ENCODE peak calls at places on chromosomes 1 and 21, in eight cellular contexts. A, Q, V, Y, I, G, M and D are unnamed samples.

GRCh38 chr1:197619008-197619640 is 156.2 kb downstream of the DENND1B start:
- DNase-seq in A (peak; percentile 42), Q (peak; percentile 31), V (no peak), Y (no peak), I (no peak), G (peak; percentile 56), M (no peak), D (no peak)

GRCh38 chr1:153933955-153934354 is 11.2 kb upstream of the GATAD2B start:
- DNase-seq in A (no peak), Q (no peak), V (no peak), Y (no peak), I (no peak), G (no peak), M (no peak), D (no peak)

GRCh38 chr1:160795951-160796383 is at the start of gene LY9:
- DNase-seq in A (no peak), Q (no peak), V (no peak), Y (peak; percentile 92), I (no peak), G (peak; percentile 4), M (peak; percentile 15), D (no peak)

GRCh38 chr21:46057111-46057709 is 40.7 kb upstream of the COL6A2 start:
- DNase-seq in A (no peak), Q (no peak), V (no peak), Y (no peak), I (no peak), G (no peak), M (no peak), D (no peak)

GRCh38 chr21:30190554-30190953 is 23.9 kb upstream of the CLDN17 start:
- DNase-seq in A (no peak), Q (no peak), V (no peak), Y (no peak), I (no peak), G (no peak), M (no peak), D (no peak)

GRCh38 chr1:35171579-35171978 is 21.4 kb downstream of the SFPQ start:
- DNase-seq in A (no peak), Q (no peak), V (no peak), Y (no peak), I (no peak), G (no peak), M (no peak), D (no peak)

GRCh38 chr1:234755449-234755863 is 145.5 kb upstream of the IRF2BP2 start:
- DNase-seq in A (peak; percentile 94), Q (no peak), V (peak; percentile 58), Y (no peak), I (peak; percentile 76), G (peak; percentile 90), M (peak; percentile 91), D (no peak)

GRCh38 chr1:209456878-209457277 is 126.6 kb upstream of the CAMK1G start:
- DNase-seq in A (no peak), Q (no peak), V (peak; percentile 40), Y (no peak), I (no peak), G (peak; percentile 17), M (no peak), D (no peak)

GRCh38 chr1:224707849-224708725 is 92.0 kb downstream of the CNIH3 start:
- DNase-seq in A (peak; percentile 91), Q (no peak), V (peak; percentile 21), Y (no peak), I (no peak), G (peak; percentile 84), M (no peak), D (no peak)

GRCh38 chr1:3869751-3870301 is 12.6 kb downstream of the DFFB start:
- DNase-seq in A (peak; percentile 17), Q (no peak), V (no peak), Y (no peak), I (no peak), G (no peak), M (no peak), D (no peak)

GRCh38 chr21:32360401-32360981 is 32.3 kb downstream of the URB1 start:
- DNase-seq in A (no peak), Q (no peak), V (no peak), Y (no peak), I (no peak), G (no peak), M (no peak), D (no peak)

GRCh38 chr1:231062500-231063270 is 22.6 kb upstream of the FAM89A start:
- DNase-seq in A (no peak), Q (no peak), V (no peak), Y (no peak), I (no peak), G (no peak), M (no peak), D (no peak)

GRCh38 chr21:31781737-31782136 is 49.8 kb upstream of the SCAF4 start:
- DNase-seq in A (peak; percentile 47), Q (peak; percentile 4), V (peak; percentile 62), Y (no peak), I (peak; percentile 33), G (peak; percentile 77), M (no peak), D (peak; percentile 2)

GRCh38 chr1:162682013-162682419 is 49.8 kb downstream of the DDR2 start:
- DNase-seq in A (peak; percentile 44), Q (no peak), V (no peak), Y (no peak), I (no peak), G (no peak), M (no peak), D (no peak)

GRCh38 chr1:150322310-150322709 is 977 bp downstream of the PRPF3 start:
- DNase-seq in A (peak; percentile 27), Q (peak; percentile 20), V (no peak), Y (no peak), I (no peak), G (peak; percentile 83), M (peak; percentile 70), D (no peak)

DNA sequence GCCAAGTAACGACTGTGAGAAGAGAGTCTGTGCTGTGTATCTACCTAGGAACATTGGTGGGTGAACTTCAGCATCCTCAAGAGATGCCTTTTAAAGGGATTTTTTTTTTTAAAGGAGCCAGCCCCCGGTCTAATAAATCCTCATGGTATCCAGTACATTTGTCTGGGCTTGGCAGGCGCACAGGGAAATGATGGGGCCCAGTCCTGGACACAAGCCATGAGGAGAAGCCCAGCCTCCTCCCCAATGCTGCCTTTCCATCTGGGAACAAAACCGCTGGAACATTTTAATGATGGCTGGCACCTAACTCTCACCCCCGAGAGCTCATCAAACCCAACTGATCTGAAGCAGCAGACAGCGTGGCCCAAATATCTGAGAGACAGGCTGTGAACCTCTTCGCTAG is 64.2 kb downstream of the ACOT7 start:
- DNase-seq in A (peak; percentile 56), Q (no peak), V (peak; percentile 53), Y (no peak), I (no peak), G (peak; percentile 43), M (no peak), D (no peak)
- H3K27ac ChIP-seq in A (no peak overlapping the region), Q (no peak overlapping the region), V (peak overlapping the region; percentile 92), Y (no peak overlapping the region), I (no peak overlapping the region), G (peak overlapping the region; percentile 61), M (no peak overlapping the region), D (no peak overlapping the region)

GRCh38 chr1:87451229-87451900 is 122.7 kb downstream of the LMO4 start:
- DNase-seq in A (peak; percentile 34), Q (no peak), V (no peak), Y (no peak), I (no peak), G (peak; percentile 78), M (peak; percentile 8), D (no peak)

GRCh38 chr1:87450615-87451209 is 122.0 kb downstream of the LMO4 start:
- DNase-seq in A (no peak), Q (peak; percentile 21), V (peak; percentile 8), Y (peak; percentile 50), I (no peak), G (no peak), M (no peak), D (no peak)

GRCh38 chr1:87449348-87449963 is 120.8 kb downstream of the LMO4 start:
- DNase-seq in A (peak; percentile 54), Q (no peak), V (peak; percentile 22), Y (no peak), I (peak; percentile 36), G (peak; percentile 13), M (no peak), D (no peak)

GRCh38 chr1:87452648-87453047 is 124.0 kb downstream of the LMO4 start:
- DNase-seq in A (no peak), Q (no peak), V (no peak), Y (no peak), I (no peak), G (no peak), M (no peak), D (no peak)

DNA sequence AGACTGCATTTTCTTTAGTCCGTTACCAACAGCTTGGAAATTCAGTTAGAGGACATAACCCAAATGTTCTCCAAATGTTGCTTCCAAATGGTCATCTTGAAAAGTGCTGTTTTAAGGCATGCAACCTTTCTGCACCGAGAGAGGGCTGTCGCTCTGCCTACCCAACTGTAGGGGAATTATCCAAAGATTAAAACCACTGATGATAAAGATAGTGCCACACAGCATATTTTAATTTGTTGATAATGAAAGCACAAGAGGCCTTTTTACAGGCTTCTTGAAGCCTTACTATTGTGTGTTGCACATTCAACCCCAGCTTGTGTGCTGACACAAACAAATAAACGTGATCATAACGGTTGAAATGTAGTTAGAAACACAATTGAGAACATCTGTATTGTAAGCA is 121.5 kb downstream of the LMO4 start:
- DNase-seq in A (no peak), Q (no peak), V (no peak), Y (no peak), I (no peak), G (no peak), M (no peak), D (no peak)
- H3K4me3 ChIP-seq in A (no peak overlapping the region), Q (no peak overlapping the region), V (no peak overlapping the region), Y (no peak overlapping the region), I (no peak overlapping the region), G (no peak overlapping the region), M (no peak overlapping the region), D (no peak overlapping the region)

GRCh38 chr21:38236232-38236631 is 20.6 kb upstream of the KCNJ15 start:
- DNase-seq in A (no peak), Q (no peak), V (no peak), Y (no peak), I (no peak), G (peak; percentile 23), M (no peak), D (no peak)
- H3K27ac ChIP-seq in A (no peak overlapping the region), Q (no peak overlapping the region), V (no peak overlapping the region), Y (no peak overlapping the region), I (no peak overlapping the region), G (no peak overlapping the region), M (no peak overlapping the region), D (no peak overlapping the region)

DNA sequence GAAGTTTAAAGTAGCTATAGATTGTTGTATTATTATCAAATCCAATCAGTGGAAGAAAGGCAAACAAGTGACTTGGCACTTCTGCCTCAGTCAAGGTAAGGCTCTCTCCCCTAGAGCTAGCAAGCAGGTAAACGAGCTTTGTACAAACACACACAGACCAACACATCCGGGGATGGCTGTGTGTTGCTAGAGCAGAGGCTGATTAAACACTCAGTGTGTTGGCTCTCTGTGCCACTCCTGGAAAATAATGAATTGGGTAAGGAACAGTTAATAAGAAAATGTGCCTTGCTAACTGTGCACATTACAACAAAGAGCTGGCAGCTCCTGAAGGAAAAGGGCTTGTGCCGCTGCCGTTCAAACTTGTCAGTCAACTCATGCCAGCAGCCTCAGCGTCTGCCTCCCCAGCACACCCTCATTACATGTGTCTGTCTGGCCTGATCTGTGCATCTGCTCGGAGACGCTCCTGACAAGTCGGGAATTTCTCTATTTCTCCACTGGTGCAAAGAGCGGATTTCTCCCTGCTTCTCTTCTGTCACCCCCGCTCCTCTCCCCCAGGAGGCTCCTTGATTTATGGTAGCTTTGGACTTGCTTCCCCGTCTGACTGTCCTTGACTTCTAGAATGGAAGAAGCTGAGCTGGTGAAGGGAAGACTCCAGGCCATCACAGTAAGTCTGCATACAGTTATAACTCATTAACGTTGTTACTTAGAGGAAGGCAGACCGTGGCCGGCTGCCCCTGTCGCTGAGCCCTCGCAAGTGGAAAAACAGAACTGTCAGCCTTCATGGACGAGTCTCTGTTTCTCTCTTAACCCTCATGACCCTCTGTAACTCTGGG is at the start of gene PALMD:
- DNase-seq in A (no peak), Q (peak; percentile 40), V (peak; percentile 41), Y (no peak), I (peak; percentile 50), G (peak; percentile 42), M (no peak), D (no peak)
- H3K4me3 ChIP-seq in A (no peak within 1 kb of the TSS), Q (peak within 1 kb of the TSS; percentile 33), V (peak within 1 kb of the TSS; percentile 24), Y (no peak within 1 kb of the TSS), I (peak within 1 kb of the TSS; percentile 71), G (peak within 1 kb of the TSS; percentile 27), M (no peak within 1 kb of the TSS), D (no peak within 1 kb of the TSS)